ENCODE peak calls at places on chromosomes 12 and 14, in six cellular contexts. L, G, S, U, M and Z are unnamed samples.

GRCh38 chr14:93085916-93086315 is 29.8 kb downstream of the ITPK1 start:
- DNase-seq in L (no peak), G (no peak), S (no peak), U (no peak), M (no peak), Z (no peak)

GRCh38 chr12:60172696-60173095 is 576.9 kb downstream of the SLC16A7 start:
- DNase-seq in L (no peak), G (no peak), S (no peak), U (no peak), M (no peak), Z (no peak)

GRCh38 chr14:47626151-47627035 is 49.0 kb downstream of the MDGA2 start:
- DNase-seq in L (no peak), G (no peak), S (no peak), U (no peak), M (no peak), Z (no peak)

GRCh38 chr12:53051058-53051880 is 1.4 kb downstream of the TNS2 start:
- DNase-seq in L (no peak), G (peak; percentile 85), S (no peak), U (peak; percentile 75), M (peak; percentile 84), Z (no peak)

GRCh38 chr12:86621957-86622356 is 365.8 kb upstream of the MGAT4C start:
- DNase-seq in L (no peak), G (no peak), S (no peak), U (no peak), M (no peak), Z (no peak)

GRCh38 chr12:48454675-48455074 is 17.7 kb upstream of the ANP32D start:
- DNase-seq in L (no peak), G (no peak), S (no peak), U (no peak), M (no peak), Z (no peak)

GRCh38 chr12:131912526-131913274 is 16.4 kb upstream of the PUS1 start:
- DNase-seq in L (no peak), G (peak; percentile 50), S (no peak), U (no peak), M (peak; percentile 88), Z (no peak)

GRCh38 chr14:76212242-76212641 is 60.5 kb downstream of the GPATCH2L start:
- DNase-seq in L (no peak), G (no peak), S (no peak), U (no peak), M (no peak), Z (no peak)

GRCh38 chr12:21583587-21583986 is 21.1 kb downstream of the GYS2 start:
- DNase-seq in L (no peak), G (no peak), S (no peak), U (no peak), M (no peak), Z (no peak)

GRCh38 chr12:56151672-56152131 is 685 bp upstream of the MYL6B start:
- DNase-seq in L (peak; percentile 81), G (peak; percentile 25), S (peak; percentile 47), U (peak; percentile 84), M (peak; percentile 53), Z (no peak)

GRCh38 chr14:61034416-61035100 is 53.5 kb downstream of the SLC38A6 start:
- DNase-seq in L (no peak), G (no peak), S (no peak), U (no peak), M (no peak), Z (no peak)

GRCh38 chr12:88223519-88223918 is 81.4 kb downstream of the TMTC3 start:
- DNase-seq in L (no peak), G (no peak), S (no peak), U (no peak), M (no peak), Z (no peak)

GRCh38 chr12:41014643-41015020 is 173.5 kb upstream of the PDZRN4 start:
- DNase-seq in L (no peak), G (no peak), S (no peak), U (no peak), M (no peak), Z (no peak)

GRCh38 chr12:12301122-12301521 is 34.3 kb upstream of the LRP6 start:
- DNase-seq in L (no peak), G (no peak), S (no peak), U (no peak), M (no peak), Z (no peak)

GRCh38 chr14:50109342-50109741 is 7.0 kb downstream of the VCPKMT start:
- DNase-seq in L (no peak), G (no peak), S (no peak), U (no peak), M (no peak), Z (no peak)

GRCh38 chr12:47991592-47991991 is 12.7 kb downstream of the COL2A1 start:
- DNase-seq in L (peak; percentile 38), G (no peak), S (no peak), U (peak; percentile 38), M (no peak), Z (no peak)

GRCh38 chr12:94873368-94874085 is 130.0 kb downstream of the NDUFA12 start:
- DNase-seq in L (no peak), G (no peak), S (no peak), U (no peak), M (peak; percentile 27), Z (peak; percentile 37)

GRCh38 chr12:57889541-57889989 is 43.0 kb upstream of the CTDSP2 start:
- DNase-seq in L (no peak), G (peak; percentile 84), S (no peak), U (peak; percentile 68), M (peak; percentile 75), Z (no peak)

GRCh38 chr12:78392918-78393317 is 471.7 kb upstream of the SYT1 start:
- DNase-seq in L (no peak), G (peak; percentile 9), S (no peak), U (no peak), M (no peak), Z (no peak)

GRCh38 chr14:66998013-66998412 is 191.2 kb upstream of the GARIN2 start:
- DNase-seq in L (no peak), G (no peak), S (no peak), U (no peak), M (no peak), Z (no peak)

GRCh38 chr12:93793983-93794382 is 116.8 kb downstream of the CRADD start:
- DNase-seq in L (no peak), G (no peak), S (no peak), U (no peak), M (no peak), Z (no peak)

GRCh38 chr14:75578786-75579781 is 664 bp downstream of the FLVCR2 start:
- DNase-seq in L (no peak), G (peak; percentile 33), S (no peak), U (peak; percentile 80), M (peak; percentile 18), Z (no peak)

GRCh38 chr12:6823161-6824084 is 1.8 kb downstream of the GPR162 start:
- DNase-seq in L (no peak), G (no peak), S (no peak), U (no peak), M (no peak), Z (no peak)
- H3K27ac ChIP-seq in L (no peak overlapping the region), G (no peak overlapping the region), S (no peak overlapping the region), U (no peak overlapping the region), M (no peak overlapping the region), Z (no peak overlapping the region)

GRCh38 chr12:123976227-123976826 is 3.3 kb downstream of the ZNF664 start:
- DNase-seq in L (no peak), G (no peak), S (no peak), U (no peak), M (no peak), Z (no peak)
- H3K27ac ChIP-seq in L (no peak overlapping the region), G (no peak overlapping the region), S (no peak overlapping the region), U (no peak overlapping the region), M (no peak overlapping the region), Z (no peak overlapping the region)

GRCh38 chr12:6820171-6820570 is 1.4 kb upstream of the GPR162 start:
- DNase-seq in L (no peak), G (no peak), S (no peak), U (no peak), M (no peak), Z (no peak)
- H3K27ac ChIP-seq in L (no peak overlapping the region), G (no peak overlapping the region), S (no peak overlapping the region), U (no peak overlapping the region), M (no peak overlapping the region), Z (no peak overlapping the region)

DNA sequence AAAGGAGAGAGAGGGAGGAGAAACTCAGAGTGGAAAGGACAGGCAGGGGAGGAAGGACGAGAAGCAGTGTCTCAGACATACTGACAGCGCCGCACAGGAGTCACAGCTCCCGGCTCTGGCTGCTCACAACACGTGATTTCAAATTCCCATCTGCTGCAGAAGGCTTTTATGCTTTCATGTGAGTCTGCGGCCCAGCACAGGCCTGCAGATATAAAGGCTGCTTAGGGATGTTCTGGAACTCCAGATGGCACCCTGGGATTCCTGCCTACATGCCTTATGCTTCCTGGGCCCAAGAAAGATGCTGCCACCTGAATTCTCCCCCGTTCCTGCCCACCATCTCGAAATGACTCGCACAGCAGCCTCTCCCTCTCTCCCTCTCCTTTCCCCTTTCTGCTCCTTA is 89.6 kb downstream of the NUAK1 start:
- DNase-seq in L (no peak), G (no peak), S (no peak), U (no peak), M (no peak), Z (peak; percentile 79)
- H3K27ac ChIP-seq in L (no peak overlapping the region), G (no peak overlapping the region), S (no peak overlapping the region), U (no peak overlapping the region), M (no peak overlapping the region), Z (no peak overlapping the region)

GRCh38 chr14:68486809-68487208 is 306.1 kb downstream of the ZFP36L1 start:
- DNase-seq in L (no peak), G (no peak), S (no peak), U (no peak), M (no peak), Z (no peak)

GRCh38 chr14:68492889-68493288 is 300.0 kb downstream of the ZFP36L1 start:
- DNase-seq in L (no peak), G (no peak), S (no peak), U (no peak), M (no peak), Z (no peak)

GRCh38 chr14:68486033-68486732 is 306.7 kb downstream of the ZFP36L1 start:
- DNase-seq in L (no peak), G (no peak), S (no peak), U (no peak), M (no peak), Z (no peak)

GRCh38 chr14:68491793-68492192 is 301.1 kb downstream of the ZFP36L1 start:
- DNase-seq in L (no peak), G (no peak), S (no peak), U (no peak), M (no peak), Z (no peak)

GRCh38 chr14:68487805-68488590 is 304.9 kb downstream of the ZFP36L1 start:
- DNase-seq in L (no peak), G (no peak), S (no peak), U (no peak), M (no peak), Z (no peak)
- H3K27ac ChIP-seq in L (no peak overlapping the region), G (no peak overlapping the region), S (no peak overlapping the region), U (no peak overlapping the region), M (no peak overlapping the region), Z (no peak overlapping the region)

GRCh38 chr12:76290963-76291859 is 57.0 kb downstream of the BBS10 start:
- DNase-seq in L (no peak), G (no peak), S (no peak), U (no peak), M (no peak), Z (no peak)
- H3K27ac ChIP-seq in L (no peak overlapping the region), G (no peak overlapping the region), S (no peak overlapping the region), U (no peak overlapping the region), M (no peak overlapping the region), Z (no peak overlapping the region)

GRCh38 chr14:85576161-85576560 is 46.2 kb downstream of the FLRT2 start:
- DNase-seq in L (no peak), G (no peak), S (no peak), U (no peak), M (no peak), Z (no peak)
- H3K27ac ChIP-seq in L (no peak overlapping the region), G (no peak overlapping the region), S (no peak overlapping the region), U (no peak overlapping the region), M (peak overlapping the region; percentile 76), Z (no peak overlapping the region)

GRCh38 chr14:59314019-59314608 is 125.6 kb downstream of the DAAM1 start:
- DNase-seq in L (no peak), G (no peak), S (no peak), U (no peak), M (no peak), Z (no peak)
- H3K27ac ChIP-seq in L (no peak overlapping the region), G (no peak overlapping the region), S (no peak overlapping the region), U (no peak overlapping the region), M (no peak overlapping the region), Z (peak overlapping the region; percentile 66)